ENCODE peak calls at places on chromosomes 7 and 10, in ten cellular contexts. One of them, this sample, is unnamed. For H3K27me3, the result is how much of the 10 kb centered on the place peaks cover.

GRCh38 chr7:49718755-49719154 is 54.7 kb upstream of the VWC2 start:
- DNase-seq in adrenal gland: no peak
- DNase-seq in left ventricle myocardium inferior: no peak
- DNase-seq in colonic mucosa: no peak
- DNase-seq in SK-N-SH: no peak
- DNase-seq in tibial artery: no peak
- DNase-seq in heart left ventricle: no peak
- DNase-seq in PC-3: no peak
- DNase-seq in astrocyte: no peak
- DNase-seq in cardiac muscle cell: no peak
- DNase-seq in this sample: no peak

GRCh38 chr10:97422921-97423420 is 3.0 kb upstream of the PGAM1 start:
- DNase-seq in left ventricle myocardium inferior: no peak
- DNase-seq in adrenal gland: no peak
- DNase-seq in cardiac muscle cell: no peak
- DNase-seq in colonic mucosa: no peak
- DNase-seq in PC-3: peak
- DNase-seq in tibial artery: no peak
- DNase-seq in SK-N-SH: no peak
- DNase-seq in astrocyte: peak
- DNase-seq in heart left ventricle: no peak
- DNase-seq in this sample: peak

GRCh38 chr7:102152672-102153585 is 133.7 kb upstream of the SH2B2 start:
- DNase-seq in colonic mucosa: peak
- DNase-seq in SK-N-SH: no peak
- DNase-seq in left ventricle myocardium inferior: no peak
- DNase-seq in cardiac muscle cell: peak
- DNase-seq in heart left ventricle: peak
- DNase-seq in tibial artery: no peak
- DNase-seq in PC-3: peak
- DNase-seq in astrocyte: peak
- DNase-seq in adrenal gland: no peak
- DNase-seq in this sample: peak

GRCh38 chr7:149067869-149068268 is 22.6 kb downstream of the ZNF786 start:
- DNase-seq in cardiac muscle cell: no peak
- DNase-seq in left ventricle myocardium inferior: no peak
- DNase-seq in heart left ventricle: no peak
- DNase-seq in tibial artery: no peak
- DNase-seq in colonic mucosa: no peak
- DNase-seq in astrocyte: no peak
- DNase-seq in SK-N-SH: no peak
- DNase-seq in PC-3: peak
- DNase-seq in adrenal gland: no peak
- DNase-seq in this sample: no peak

GRCh38 chr7:21572331-21572730 is 29.5 kb downstream of the DNAH11 start:
- DNase-seq in SK-N-SH: no peak
- DNase-seq in colonic mucosa: no peak
- DNase-seq in PC-3: no peak
- DNase-seq in tibial artery: no peak
- DNase-seq in left ventricle myocardium inferior: no peak
- DNase-seq in astrocyte: no peak
- DNase-seq in adrenal gland: no peak
- DNase-seq in heart left ventricle: no peak
- DNase-seq in cardiac muscle cell: no peak
- DNase-seq in this sample: no peak

GRCh38 chr7:143042821-143043271 is 9.3 kb upstream of the OR6V1 start:
- DNase-seq in tibial artery: no peak
- DNase-seq in SK-N-SH: no peak
- DNase-seq in left ventricle myocardium inferior: no peak
- DNase-seq in cardiac muscle cell: peak
- DNase-seq in colonic mucosa: no peak
- DNase-seq in adrenal gland: no peak
- DNase-seq in PC-3: no peak
- DNase-seq in astrocyte: no peak
- DNase-seq in heart left ventricle: no peak
- DNase-seq in this sample: no peak

GRCh38 chr10:89369142-89370105 is 8.4 kb upstream of the IFIT1B start:
- DNase-seq in cardiac muscle cell: no peak
- DNase-seq in SK-N-SH: peak
- DNase-seq in tibial artery: no peak
- DNase-seq in astrocyte: peak
- DNase-seq in adrenal gland: peak
- DNase-seq in heart left ventricle: no peak
- DNase-seq in PC-3: peak
- DNase-seq in colonic mucosa: no peak
- DNase-seq in left ventricle myocardium inferior: no peak
- DNase-seq in this sample: peak

GRCh38 chr10:80500572-80501380 is 36.9 kb upstream of the SH2D4B start:
- DNase-seq in PC-3: no peak
- DNase-seq in colonic mucosa: no peak
- DNase-seq in left ventricle myocardium inferior: peak
- DNase-seq in SK-N-SH: no peak
- DNase-seq in cardiac muscle cell: no peak
- DNase-seq in tibial artery: peak
- DNase-seq in heart left ventricle: peak
- DNase-seq in adrenal gland: no peak
- DNase-seq in astrocyte: no peak
- DNase-seq in this sample: peak

GRCh38 chr10:88108115-88108610 is 244.7 kb downstream of the PTEN start:
- DNase-seq in SK-N-SH: no peak
- DNase-seq in colonic mucosa: no peak
- DNase-seq in adrenal gland: no peak
- DNase-seq in cardiac muscle cell: no peak
- DNase-seq in left ventricle myocardium inferior: no peak
- DNase-seq in PC-3: no peak
- DNase-seq in astrocyte: no peak
- DNase-seq in tibial artery: no peak
- DNase-seq in heart left ventricle: no peak
- DNase-seq in this sample: no peak

GRCh38 chr7:134300988-134301387 is 15.7 kb downstream of the SLC35B4 start:
- DNase-seq in adrenal gland: no peak
- DNase-seq in SK-N-SH: no peak
- DNase-seq in colonic mucosa: no peak
- DNase-seq in left ventricle myocardium inferior: no peak
- DNase-seq in heart left ventricle: no peak
- DNase-seq in astrocyte: no peak
- DNase-seq in cardiac muscle cell: no peak
- DNase-seq in PC-3: no peak
- DNase-seq in tibial artery: no peak
- DNase-seq in this sample: no peak

GRCh38 chr7:134452991-134453473 is 5.9 kb downstream of the AKR1B1 start:
- DNase-seq in PC-3: no peak
- DNase-seq in heart left ventricle: no peak
- DNase-seq in SK-N-SH: no peak
- DNase-seq in colonic mucosa: no peak
- DNase-seq in adrenal gland: no peak
- DNase-seq in cardiac muscle cell: no peak
- DNase-seq in tibial artery: no peak
- DNase-seq in astrocyte: no peak
- DNase-seq in left ventricle myocardium inferior: no peak
- DNase-seq in this sample: no peak

GRCh38 chr10:15348579-15348978 is 22.5 kb downstream of the FAM171A1 start:
- DNase-seq in tibial artery: no peak
- DNase-seq in cardiac muscle cell: no peak
- DNase-seq in PC-3: no peak
- DNase-seq in heart left ventricle: peak
- DNase-seq in colonic mucosa: no peak
- DNase-seq in adrenal gland: no peak
- DNase-seq in left ventricle myocardium inferior: peak
- DNase-seq in astrocyte: no peak
- DNase-seq in SK-N-SH: no peak
- DNase-seq in this sample: no peak

GRCh38 chr10:97003804-97004201 is 171.7 kb downstream of the LCOR start:
- DNase-seq in heart left ventricle: no peak
- DNase-seq in PC-3: no peak
- DNase-seq in adrenal gland: no peak
- DNase-seq in tibial artery: no peak
- DNase-seq in left ventricle myocardium inferior: no peak
- DNase-seq in SK-N-SH: no peak
- DNase-seq in colonic mucosa: no peak
- DNase-seq in astrocyte: no peak
- DNase-seq in cardiac muscle cell: no peak
- DNase-seq in this sample: no peak

GRCh38 chr7:130883928-130884327 is 149.9 kb upstream of the KLF14 start:
- DNase-seq in left ventricle myocardium inferior: no peak
- DNase-seq in cardiac muscle cell: no peak
- DNase-seq in SK-N-SH: no peak
- DNase-seq in heart left ventricle: no peak
- DNase-seq in colonic mucosa: no peak
- DNase-seq in astrocyte: no peak
- DNase-seq in PC-3: no peak
- DNase-seq in tibial artery: no peak
- DNase-seq in adrenal gland: no peak
- DNase-seq in this sample: no peak

GRCh38 chr7:52639981-52640380 is 395.5 kb upstream of the POM121L12 start:
- DNase-seq in heart left ventricle: no peak
- DNase-seq in cardiac muscle cell: no peak
- DNase-seq in SK-N-SH: no peak
- DNase-seq in tibial artery: no peak
- DNase-seq in adrenal gland: no peak
- DNase-seq in colonic mucosa: no peak
- DNase-seq in left ventricle myocardium inferior: no peak
- DNase-seq in PC-3: peak
- DNase-seq in astrocyte: peak
- DNase-seq in this sample: no peak

GRCh38 chr10:9188022-9188810 is 1133.7 kb downstream of the GATA3 start:
- DNase-seq in adrenal gland: no peak
- DNase-seq in colonic mucosa: no peak
- DNase-seq in cardiac muscle cell: no peak
- DNase-seq in heart left ventricle: no peak
- DNase-seq in astrocyte: no peak
- DNase-seq in SK-N-SH: no peak
- DNase-seq in PC-3: peak
- DNase-seq in tibial artery: no peak
- DNase-seq in left ventricle myocardium inferior: no peak
- DNase-seq in this sample: no peak

GRCh38 chr7:26329520-26330269 is 38.0 kb downstream of the SNX10 start:
- DNase-seq in tibial artery: no peak
- DNase-seq in left ventricle myocardium inferior: peak
- DNase-seq in PC-3: no peak
- DNase-seq in heart left ventricle: peak
- DNase-seq in astrocyte: no peak
- DNase-seq in SK-N-SH: no peak
- DNase-seq in adrenal gland: peak
- DNase-seq in cardiac muscle cell: no peak
- DNase-seq in colonic mucosa: no peak
- DNase-seq in this sample: no peak

GRCh38 chr10:58086763-58087150 is 180.9 kb downstream of the IPMK start:
- DNase-seq in adrenal gland: no peak
- DNase-seq in heart left ventricle: no peak
- DNase-seq in astrocyte: no peak
- DNase-seq in cardiac muscle cell: no peak
- DNase-seq in colonic mucosa: no peak
- DNase-seq in SK-N-SH: no peak
- DNase-seq in tibial artery: no peak
- DNase-seq in left ventricle myocardium inferior: no peak
- DNase-seq in PC-3: no peak
- DNase-seq in this sample: no peak
- TF ChIP-seq CTCF in adrenal gland: no peak
- TF ChIP-seq CTCF in heart left ventricle: no peak
- TF ChIP-seq CTCF in astrocyte: no peak
- TF ChIP-seq CTCF in cardiac muscle cell: no peak
- TF ChIP-seq CTCF in colonic mucosa: no peak
- TF ChIP-seq CTCF in SK-N-SH: no peak
- TF ChIP-seq CTCF in tibial artery: no peak
- TF ChIP-seq CTCF in left ventricle myocardium inferior: no peak
- TF ChIP-seq CTCF in PC-3: no peak
- TF ChIP-seq CTCF in this sample: no peak

GRCh38 chr7:145265180-145265579 is 429.3 kb upstream of the TPK1 start:
- DNase-seq in astrocyte: no peak
- DNase-seq in colonic mucosa: no peak
- DNase-seq in PC-3: peak
- DNase-seq in left ventricle myocardium inferior: no peak
- DNase-seq in cardiac muscle cell: no peak
- DNase-seq in adrenal gland: no peak
- DNase-seq in SK-N-SH: no peak
- DNase-seq in heart left ventricle: no peak
- DNase-seq in tibial artery: no peak
- DNase-seq in this sample: no peak
- H3K4me3 ChIP-seq in astrocyte: no peak
- H3K4me3 ChIP-seq in colonic mucosa: no peak
- H3K4me3 ChIP-seq in PC-3: no peak
- H3K4me3 ChIP-seq in left ventricle myocardium inferior: no peak
- H3K4me3 ChIP-seq in cardiac muscle cell: no peak
- H3K4me3 ChIP-seq in adrenal gland: no peak
- H3K4me3 ChIP-seq in SK-N-SH: no peak
- H3K4me3 ChIP-seq in heart left ventricle: no peak
- H3K4me3 ChIP-seq in tibial artery: no peak
- H3K4me3 ChIP-seq in this sample: no peak

GRCh38 chr10:120819366-120819765 is 31.8 kb upstream of the WDR11 start:
- DNase-seq in adrenal gland: no peak
- DNase-seq in left ventricle myocardium inferior: no peak
- DNase-seq in colonic mucosa: no peak
- DNase-seq in PC-3: no peak
- DNase-seq in cardiac muscle cell: no peak
- DNase-seq in tibial artery: no peak
- DNase-seq in heart left ventricle: no peak
- DNase-seq in SK-N-SH: no peak
- DNase-seq in astrocyte: peak
- DNase-seq in this sample: no peak
- H3K27me3 ChIP-seq in adrenal gland: under half
- H3K27me3 ChIP-seq in left ventricle myocardium inferior: under half
- H3K27me3 ChIP-seq in colonic mucosa: under half
- H3K27me3 ChIP-seq in PC-3: under half
- H3K27me3 ChIP-seq in cardiac muscle cell: under half
- H3K27me3 ChIP-seq in tibial artery: under half
- H3K27me3 ChIP-seq in heart left ventricle: under half
- H3K27me3 ChIP-seq in SK-N-SH: under half
- H3K27me3 ChIP-seq in astrocyte: under half
- H3K27me3 ChIP-seq in this sample: under half

GRCh38 chr7:141217938-141218337 is 144.1 kb downstream of the TMEM178B start:
- DNase-seq in left ventricle myocardium inferior: no peak
- DNase-seq in adrenal gland: no peak
- DNase-seq in PC-3: no peak
- DNase-seq in heart left ventricle: no peak
- DNase-seq in cardiac muscle cell: no peak
- DNase-seq in tibial artery: no peak
- DNase-seq in colonic mucosa: no peak
- DNase-seq in astrocyte: no peak
- DNase-seq in SK-N-SH: no peak
- DNase-seq in this sample: no peak

GRCh38 chr7:141218941-141219340 is 145.1 kb downstream of the TMEM178B start:
- DNase-seq in SK-N-SH: no peak
- DNase-seq in colonic mucosa: no peak
- DNase-seq in heart left ventricle: no peak
- DNase-seq in tibial artery: no peak
- DNase-seq in cardiac muscle cell: no peak
- DNase-seq in left ventricle myocardium inferior: no peak
- DNase-seq in astrocyte: no peak
- DNase-seq in PC-3: no peak
- DNase-seq in adrenal gland: no peak
- DNase-seq in this sample: no peak

GRCh38 chr7:141225916-141226618 is 152.2 kb downstream of the TMEM178B start:
- DNase-seq in cardiac muscle cell: no peak
- DNase-seq in heart left ventricle: no peak
- DNase-seq in adrenal gland: no peak
- DNase-seq in astrocyte: no peak
- DNase-seq in PC-3: no peak
- DNase-seq in SK-N-SH: no peak
- DNase-seq in colonic mucosa: no peak
- DNase-seq in left ventricle myocardium inferior: no peak
- DNase-seq in tibial artery: no peak
- DNase-seq in this sample: no peak

GRCh38 chr7:141221007-141221612 is 147.2 kb downstream of the TMEM178B start:
- DNase-seq in left ventricle myocardium inferior: no peak
- DNase-seq in tibial artery: no peak
- DNase-seq in colonic mucosa: no peak
- DNase-seq in cardiac muscle cell: peak
- DNase-seq in heart left ventricle: no peak
- DNase-seq in SK-N-SH: no peak
- DNase-seq in adrenal gland: no peak
- DNase-seq in astrocyte: no peak
- DNase-seq in PC-3: peak
- DNase-seq in this sample: no peak

GRCh38 chr7:141220263-141220662 is 146.4 kb downstream of the TMEM178B start:
- DNase-seq in PC-3: no peak
- DNase-seq in left ventricle myocardium inferior: no peak
- DNase-seq in tibial artery: no peak
- DNase-seq in adrenal gland: no peak
- DNase-seq in cardiac muscle cell: no peak
- DNase-seq in colonic mucosa: no peak
- DNase-seq in SK-N-SH: peak
- DNase-seq in astrocyte: no peak
- DNase-seq in heart left ventricle: no peak
- DNase-seq in this sample: no peak
- TF ChIP-seq CTCF in PC-3: peak
- TF ChIP-seq CTCF in left ventricle myocardium inferior: no peak
- TF ChIP-seq CTCF in tibial artery: no peak
- TF ChIP-seq CTCF in adrenal gland: no peak
- TF ChIP-seq CTCF in cardiac muscle cell: no peak
- TF ChIP-seq CTCF in colonic mucosa: no peak
- TF ChIP-seq CTCF in SK-N-SH: no peak
- TF ChIP-seq CTCF in astrocyte: no peak
- TF ChIP-seq CTCF in heart left ventricle: peak
- TF ChIP-seq CTCF in this sample: peak

This sample was measured in brain microvascular endothelial cell.